ENCODE peak calls at places on chromosome 5, in nine cellular contexts. Y, A, Z, T, J, N, P, K and M are unnamed samples.

GRCh38 chr5:101440173-101440572 is 537.1 kb upstream of the ST8SIA4 start:
- DNase-seq in A (no peak), Z (no peak), T (no peak), J (no peak), P (no peak), K (no peak), Y (no peak), N (no peak), M (no peak)

GRCh38 chr5:154782326-154782725 is 27.1 kb downstream of the LARP1 start:
- DNase-seq in P (no peak), J (no peak), N (no peak), Y (no peak), A (peak), Z (peak), K (no peak), T (no peak), M (no peak)

GRCh38 chr5:14234204-14234603 is 91.1 kb downstream of the TRIO start:
- DNase-seq in A (no peak), Y (no peak), N (no peak), Z (no peak), T (no peak), P (peak), J (no peak), K (no peak), M (no peak)

GRCh38 chr5:57774439-57774838 is 291.8 kb upstream of the ACTBL2 start:
- DNase-seq in Y (no peak), Z (no peak), A (no peak), P (no peak), T (no peak), J (no peak), K (no peak), N (no peak), M (no peak)

GRCh38 chr5:146745937-146746577 is 132.5 kb downstream of the PPP2R2B start:
- DNase-seq in K (no peak), A (no peak), T (no peak), Y (no peak), N (no peak), J (no peak), P (no peak), Z (no peak), M (no peak)

GRCh38 chr5:139745121-139745799 is 50.3 kb upstream of the PSD2 start:
- DNase-seq in P (peak), T (no peak), A (peak), J (no peak), Z (no peak), K (peak), N (peak), Y (peak), M (no peak)

GRCh38 chr5:87850843-87851242 is 417.8 kb downstream of the TMEM161B start:
- DNase-seq in Y (no peak), K (no peak), N (no peak), A (no peak), Z (no peak), P (no peak), J (no peak), T (no peak), M (no peak)

GRCh38 chr5:9121597-9121996 is 424.3 kb downstream of the SEMA5A start:
- DNase-seq in P (no peak), N (no peak), A (no peak), Y (no peak), J (no peak), T (no peak), K (no peak), Z (no peak), M (no peak)

GRCh38 chr5:173706700-173707099 is 90.2 kb upstream of the BOD1 start:
- DNase-seq in Z (no peak), A (no peak), K (peak), P (no peak), Y (no peak), J (no peak), N (no peak), T (no peak), M (no peak)

GRCh38 chr5:171313481-171314206 is 4.6 kb downstream of the TLX3 start:
- DNase-seq in Z (no peak), Y (no peak), P (no peak), K (no peak), N (no peak), T (no peak), A (no peak), J (no peak), M (no peak)

GRCh38 chr5:67190856-67191255 is 5.7 kb downstream of the CD180 start:
- DNase-seq in K (no peak), Y (no peak), P (no peak), J (no peak), Z (no peak), N (no peak), A (peak), T (no peak), M (no peak)

GRCh38 chr5:58184910-58185309 is 275.0 kb downstream of the PLK2 start:
- DNase-seq in K (no peak), N (peak), Z (no peak), P (no peak), Y (no peak), T (no peak), J (no peak), A (no peak), M (no peak)

GRCh38 chr5:159886312-159886711 is 30.0 kb upstream of the ADRA1B start:
- DNase-seq in A (no peak), P (no peak), Y (no peak), J (no peak), Z (no peak), K (no peak), T (no peak), N (no peak), M (no peak)

GRCh38 chr5:107799306-107799705 is 128.6 kb upstream of the EFNA5 start:
- DNase-seq in K (peak), T (peak), Y (no peak), A (no peak), P (no peak), J (no peak), N (no peak), Z (no peak), M (no peak)

GRCh38 chr5:152181461-152181860 is 223.6 kb downstream of the NMUR2 start:
- DNase-seq in P (no peak), T (no peak), Z (no peak), K (no peak), Y (no peak), N (no peak), J (no peak), A (no peak), M (no peak)

GRCh38 chr5:65769539-65769938 is 47.5 kb downstream of the NLN start:
- DNase-seq in Z (no peak), P (no peak), T (peak), A (no peak), N (peak), K (no peak), Y (no peak), J (no peak), M (no peak)

GRCh38 chr5:151082274-151082902 is 1.6 kb upstream of the TNIP1 start:
- DNase-seq in J (no peak), T (no peak), Z (no peak), P (peak), K (no peak), Y (no peak), N (no peak), A (peak), M (no peak)

GRCh38 chr5:107352576-107352975 is 318.2 kb downstream of the EFNA5 start:
- DNase-seq in Z (no peak), K (no peak), J (no peak), N (no peak), Y (no peak), P (no peak), T (no peak), A (no peak), M (no peak)

GRCh38 chr5:163360681-163361080 is 76.7 kb upstream of the CCNG1 start:
- DNase-seq in J (no peak), K (no peak), Y (no peak), P (no peak), T (no peak), N (no peak), Z (no peak), A (no peak), M (no peak)

GRCh38 chr5:72509401-72509800 is 2.2 kb upstream of the ZNF366 start:
- DNase-seq in J (no peak), Y (peak), A (peak), Z (peak), N (no peak), K (no peak), P (no peak), T (no peak), M (no peak)

GRCh38 chr5:1108008-1108864 is 3.6 kb downstream of the SLC12A7 start:
- DNase-seq in J (no peak), K (no peak), Y (no peak), P (no peak), A (no peak), N (no peak), Z (no peak), T (no peak), M (no peak)

GRCh38 chr5:115586525-115587146 is 15.6 kb downstream of the TICAM2 start:
- DNase-seq in K (no peak), A (no peak), Z (no peak), N (no peak), Y (no peak), J (no peak), P (no peak), T (no peak), M (no peak)

GRCh38 chr5:172545291-172545761 is 91.0 kb upstream of the SH3PXD2B start:
- DNase-seq in T (no peak), A (peak), P (no peak), J (no peak), Y (peak), K (no peak), Z (no peak), N (no peak), M (no peak)

GRCh38 chr5:122154910-122155309 is 25.6 kb downstream of the ZNF474 start:
- DNase-seq in T (no peak), J (no peak), K (peak), N (peak), A (no peak), Y (no peak), Z (no peak), P (no peak), M (no peak)

GRCh38 chr5:110112355-110112754 is 422.6 kb downstream of the MAN2A1 start:
- DNase-seq in Y (no peak), T (no peak), J (no peak), N (no peak), Z (no peak), P (no peak), K (no peak), A (no peak), M (no peak)

GRCh38 chr5:40603378-40603777 is 76.3 kb upstream of the PTGER4 start:
- DNase-seq in Y (no peak), K (no peak), P (no peak), A (no peak), T (no peak), N (no peak), Z (no peak), J (no peak), M (no peak)

GRCh38 chr5:68315679-68316271 is 100.2 kb downstream of the PIK3R1 start:
- DNase-seq in J (peak), P (no peak), T (no peak), K (no peak), Y (no peak), A (no peak), N (no peak), Z (no peak), M (no peak)

GRCh38 chr5:23428705-23429104 is 78.7 kb upstream of the PRDM9 start:
- DNase-seq in Z (no peak), T (no peak), P (no peak), Y (no peak), A (no peak), K (no peak), J (no peak), N (no peak), M (no peak)

GRCh38 chr5:33369470-33370134 is 71.2 kb upstream of the TARS1 start:
- DNase-seq in J (no peak), Z (no peak), K (no peak), A (no peak), N (no peak), T (no peak), Y (no peak), P (no peak), M (no peak)

DNA sequence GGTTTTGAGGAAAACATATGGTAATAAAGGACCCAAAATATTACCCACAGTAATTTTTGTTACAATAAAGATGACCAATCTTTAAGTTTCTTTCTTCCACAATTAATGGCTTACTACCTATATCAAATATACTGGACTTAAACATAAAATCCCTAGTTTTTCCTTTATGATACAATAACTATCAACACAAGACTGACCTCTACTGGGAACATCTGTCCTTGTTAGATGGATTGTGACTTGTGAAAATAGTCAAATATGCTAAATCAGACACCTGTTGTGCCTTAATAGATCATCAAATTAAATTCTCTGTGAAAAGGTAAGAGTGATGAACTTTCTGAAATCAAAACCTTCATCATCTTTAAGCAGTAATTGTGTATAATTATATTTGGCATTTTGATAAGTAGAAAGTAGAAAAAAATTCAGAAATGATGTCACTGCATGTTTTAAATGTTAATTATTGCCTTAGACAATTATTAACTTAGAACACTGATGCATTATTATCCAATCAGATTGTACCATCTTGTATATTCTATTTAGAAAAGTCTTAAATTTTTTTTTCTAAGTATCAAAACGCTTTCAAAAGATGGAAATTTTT is 113.6 kb downstream of the DEPDC1B start:
- DNase-seq in K (no peak), Z (no peak), P (no peak), J (no peak), Y (no peak), T (no peak), N (peak), A (no peak), M (no peak)
- TF ChIP-seq CTCF in K (peak), Z (peak), P (peak), J (no peak), Y (peak), T (no peak), N (peak), A (peak), M (peak)

GRCh38 chr5:176594554-176594953 is 15.4 kb downstream of the GPRIN1 start:
- DNase-seq in K (no peak), N (no peak), Y (no peak), A (no peak), Z (no peak), J (no peak), T (no peak), P (no peak), M (no peak)

GRCh38 chr5:176597417-176598389 is 12.3 kb downstream of the GPRIN1 start:
- DNase-seq in K (no peak), A (peak), Z (no peak), Y (no peak), N (no peak), J (no peak), T (no peak), P (no peak), M (no peak)

GRCh38 chr5:176595386-176595943 is 14.5 kb downstream of the GPRIN1 start:
- DNase-seq in Z (no peak), T (no peak), A (no peak), J (no peak), P (no peak), K (no peak), N (no peak), Y (no peak), M (no peak)

GRCh38 chr5:176596069-176596656 is 13.8 kb downstream of the GPRIN1 start:
- DNase-seq in Y (no peak), P (no peak), K (no peak), N (no peak), T (no peak), Z (no peak), A (no peak), J (no peak), M (no peak)

DNA sequence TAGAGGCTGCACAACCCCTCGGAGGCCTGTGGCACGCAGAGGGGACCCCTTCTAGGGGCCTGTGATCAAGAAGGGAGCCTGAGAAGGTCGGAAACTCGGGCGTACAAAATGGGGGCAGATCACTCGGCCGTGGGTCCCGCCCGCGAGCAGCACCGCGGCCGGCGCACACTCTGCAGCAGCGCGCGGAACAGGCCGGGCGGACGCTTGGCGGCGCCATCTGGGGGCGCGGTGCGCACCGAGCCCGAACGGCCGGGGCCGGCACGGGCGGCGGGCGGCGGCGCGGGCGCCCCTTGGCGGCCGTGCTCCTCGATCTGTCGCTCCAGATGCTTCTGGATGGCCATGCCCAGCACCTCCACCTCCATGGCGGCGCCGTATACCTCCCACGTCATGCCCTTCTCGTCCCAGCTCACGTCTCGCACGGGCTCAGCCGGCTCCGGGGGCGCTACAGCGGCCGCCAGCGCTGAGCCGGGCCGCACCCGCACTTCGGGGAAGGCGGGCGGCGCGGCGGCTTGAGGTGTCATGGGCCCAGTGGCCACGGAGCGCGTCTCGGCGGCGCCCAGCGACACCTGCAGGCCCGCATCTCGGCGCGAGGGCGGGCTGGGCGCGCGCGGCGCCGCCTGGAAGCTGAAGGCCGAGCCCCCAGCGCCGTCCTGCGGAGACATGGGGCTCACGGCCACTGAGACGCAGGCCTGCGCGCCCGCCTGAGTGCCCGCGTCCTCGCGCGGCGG is 13.1 kb downstream of the GPRIN1 start:
- DNase-seq in P (no peak), Y (no peak), Z (no peak), J (peak), K (peak), N (no peak), A (peak), T (no peak), M (no peak)
- H3K4me3 ChIP-seq in P (no peak), Y (peak), Z (peak), J (peak), K (no peak), N (peak), A (no peak), T (no peak), M (no peak)

GRCh38 chr5:60399507-60399906 is 300.5 kb downstream of the DEPDC1B start:
- DNase-seq in Z (no peak), K (no peak), Y (no peak), N (no peak), P (no peak), T (no peak), A (no peak), J (no peak), M (no peak)

DNA sequence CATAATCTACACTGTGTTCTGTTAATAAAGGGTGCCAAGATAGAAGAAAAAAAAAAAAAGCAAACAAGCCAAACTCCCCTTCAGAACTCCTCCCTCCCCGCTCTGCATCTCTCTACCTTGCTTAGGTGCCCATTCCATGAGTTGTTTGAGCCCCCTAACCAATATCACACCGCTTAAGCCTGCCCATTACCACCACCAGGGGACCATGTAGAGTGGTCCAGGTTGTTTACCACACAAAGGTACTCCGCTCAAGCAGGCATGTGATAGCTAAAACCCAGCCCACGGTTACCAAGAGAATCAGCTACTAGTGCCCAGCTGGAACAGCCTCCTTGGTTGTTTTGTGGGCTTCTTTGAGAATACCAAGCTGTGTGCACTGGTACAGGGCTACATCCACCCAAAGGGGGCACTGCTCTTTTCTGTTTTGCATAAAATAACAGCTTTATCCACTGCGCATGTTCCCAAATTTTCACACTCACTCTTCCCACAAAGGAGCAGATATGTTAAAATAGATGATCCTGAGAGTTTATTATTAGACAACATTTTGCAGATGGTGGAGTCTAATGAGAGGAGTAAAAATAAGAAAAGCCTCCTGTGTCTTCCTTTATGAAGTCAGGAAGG is 304.1 kb downstream of the DEPDC1B start:
- DNase-seq in J (no peak), T (no peak), A (peak), Y (no peak), Z (no peak), N (no peak), K (no peak), P (no peak), M (no peak)
- TF ChIP-seq CTCF in J (no peak), T (peak), A (peak), Y (no peak), Z (no peak), N (peak), K (no peak), P (no peak), M (no peak)

GRCh38 chr5:177484902-177485549 is 11.6 kb upstream of the DBN1 start:
- DNase-seq in P (no peak), K (no peak), A (peak), T (no peak), J (no peak), Z (no peak), N (no peak), Y (no peak), M (no peak)
- H3K4me3 ChIP-seq in P (no peak), K (no peak), A (no peak), T (no peak), J (no peak), Z (no peak), N (no peak), Y (no peak), M (no peak)

GRCh38 chr5:135253601-135254165 is 145.3 kb downstream of the MACROH2A1 start:
- DNase-seq in P (no peak), K (no peak), T (no peak), Y (no peak), J (no peak), N (no peak), Z (no peak), A (peak), M (no peak)
- TF ChIP-seq CTCF in P (no peak), K (no peak), T (no peak), Y (no peak), J (no peak), N (no peak), Z (no peak), A (no peak), M (no peak)

GRCh38 chr5:94168151-94168550 is 426.8 kb upstream of the POU5F2 start:
- DNase-seq in A (no peak), N (no peak), T (no peak), K (no peak), P (no peak), Z (no peak), J (no peak), Y (no peak), M (no peak)
- H3K4me3 ChIP-seq in A (no peak), N (no peak), T (no peak), K (no peak), P (no peak), Z (no peak), J (no peak), Y (no peak), M (no peak)

GRCh38 chr5:34684980-34685352 is 28.8 kb downstream of the RAI14 start:
- DNase-seq in K (no peak), J (no peak), A (no peak), Z (no peak), N (no peak), T (no peak), P (no peak), Y (no peak), M (no peak)

GRCh38 chr5:34688015-34688800 is 32.1 kb downstream of the RAI14 start:
- DNase-seq in N (no peak), Z (no peak), K (no peak), T (no peak), A (no peak), J (no peak), P (no peak), Y (no peak), M (no peak)

GRCh38 chr5:34687269-34688011 is 31.3 kb downstream of the RAI14 start:
- DNase-seq in N (peak), Z (no peak), Y (no peak), P (peak), A (peak), T (no peak), K (peak), J (no peak), M (no peak)

GRCh38 chr5:34685485-34686197 is 29.5 kb downstream of the RAI14 start:
- DNase-seq in T (no peak), K (no peak), P (no peak), Y (no peak), N (peak), J (no peak), Z (no peak), A (peak), M (no peak)

DNA sequence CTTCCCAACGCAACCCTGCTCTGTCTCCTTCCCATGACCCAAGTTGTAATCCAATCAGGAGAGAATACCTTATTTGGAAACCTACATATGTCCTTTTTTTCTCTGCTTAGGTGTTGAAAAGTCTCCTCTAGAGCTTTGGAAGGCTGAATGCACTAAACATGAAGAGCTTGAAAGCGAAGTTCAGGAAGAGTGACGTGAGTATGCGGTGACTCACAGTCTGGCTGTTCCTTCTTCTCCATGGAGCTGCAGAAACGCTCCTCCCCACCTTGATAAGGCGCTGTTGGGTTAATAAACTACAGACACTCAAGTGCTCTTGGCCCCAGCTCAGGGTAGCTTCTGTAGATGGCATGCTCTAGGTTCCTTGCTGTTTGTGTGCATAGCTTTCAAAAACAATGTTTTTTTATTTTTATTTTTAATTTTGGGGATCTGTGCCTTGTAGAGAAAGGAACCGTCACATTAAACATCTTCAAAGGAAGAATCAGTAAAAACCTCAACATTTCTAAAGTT is 30.7 kb downstream of the RAI14 start:
- DNase-seq in N (peak), Y (no peak), K (peak), T (peak), Z (peak), J (no peak), P (peak), A (peak), M (no peak)
- TF ChIP-seq CTCF in N (peak), Y (no peak), K (peak), T (no peak), Z (no peak), J (no peak), P (no peak), A (no peak), M (no peak)